ENCODE peak calls at places on chromosome 1, in four cellular contexts. I is HL-60, V is breast epithelium, Q is nephron progenitor cell. Z is an unnamed sample.

GRCh38 chr1:186483561-186483960 is 22.6 kb upstream of the PDC start:
- DNase-seq in I (no peak), Q (no peak), V (no peak), Z (no peak)

GRCh38 chr1:202145325-202146140 is 996 bp upstream of the ARL8A start:
- DNase-seq in V (no peak), I (no peak), Q (no peak), Z (no peak)

GRCh38 chr1:240653030-240653429 is 41.1 kb upstream of the GREM2 start:
- DNase-seq in V (no peak), Q (no peak), I (no peak), Z (no peak)

GRCh38 chr1:208433086-208433485 is 188.9 kb upstream of the PLXNA2 start:
- DNase-seq in I (no peak), V (no peak), Q (no peak), Z (no peak)

GRCh38 chr1:41875487-41875886 is 43.2 kb downstream of the HIVEP3 start:
- DNase-seq in Q (no peak), I (no peak), V (no peak), Z (no peak)

GRCh38 chr1:150764617-150765090 is 924 bp downstream of the CTSS start:
- DNase-seq in V (no peak), I (no peak), Q (no peak), Z (no peak)

GRCh38 chr1:188433428-188433827 is 1604.7 kb downstream of the PLA2G4A start:
- DNase-seq in Q (no peak), I (no peak), V (no peak), Z (no peak)

GRCh38 chr1:12697406-12697805 is 18.5 kb upstream of the AADACL3 start:
- DNase-seq in Q (no peak), I (no peak), V (no peak), Z (no peak)

GRCh38 chr1:30686236-30686635 is 37.1 kb downstream of the MATN1 start:
- DNase-seq in I (no peak), V (no peak), Q (no peak), Z (no peak)

GRCh38 chr1:1111516-1112236 is 4.2 kb downstream of the C1orf159 start:
- DNase-seq in Q (no peak), I (no peak), V (no peak), Z (no peak)

GRCh38 chr1:207659545-207660148 is 14.7 kb downstream of the CR1L start:
- DNase-seq in I (no peak), V (no peak), Q (no peak), Z (no peak)

GRCh38 chr1:1068374-1069060 is 5.6 kb downstream of the RNF223 start:
- DNase-seq in I (no peak), Q (peak), V (peak), Z (no peak)

GRCh38 chr1:56522680-56523079 is 56.7 kb downstream of the PLPP3 start:
- DNase-seq in V (no peak), I (no peak), Q (no peak), Z (no peak)

GRCh38 chr1:43933386-43934278 is at the start of gene ARTN:
- DNase-seq in I (no peak), Q (peak), V (no peak), Z (no peak)

DNA sequence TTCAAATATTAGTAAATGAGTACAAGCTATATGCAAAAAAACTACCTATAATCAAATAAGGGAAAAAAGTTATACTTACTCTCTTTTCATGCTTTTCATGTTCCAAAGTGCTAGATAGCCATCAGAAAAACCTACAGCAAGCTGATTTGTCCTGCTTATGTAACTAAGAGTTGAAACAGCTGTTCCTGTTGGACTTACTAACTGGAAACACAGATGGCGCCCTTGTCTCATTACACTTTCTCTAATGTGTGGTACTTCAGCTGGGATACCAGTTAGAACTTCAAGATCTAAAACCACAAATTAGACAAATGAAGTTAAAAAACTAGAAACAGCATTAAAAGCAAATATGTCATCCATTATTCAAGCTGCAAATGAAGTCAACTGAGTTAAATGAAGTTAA is 24.3 kb downstream of the AHCTF1 start:
- DNase-seq in I (peak), Q (no peak), V (no peak), Z (no peak)
- TF ChIP-seq CTCF in I (no peak), Q (peak), V (no peak), Z (peak)

GRCh38 chr1:109488201-109488600 is 4.5 kb downstream of the ATXN7L2 start:
- DNase-seq in Q (no peak), V (no peak), I (no peak), Z (no peak)
- TF ChIP-seq CTCF in Q (no peak), V (no peak), I (no peak), Z (no peak)

DNA sequence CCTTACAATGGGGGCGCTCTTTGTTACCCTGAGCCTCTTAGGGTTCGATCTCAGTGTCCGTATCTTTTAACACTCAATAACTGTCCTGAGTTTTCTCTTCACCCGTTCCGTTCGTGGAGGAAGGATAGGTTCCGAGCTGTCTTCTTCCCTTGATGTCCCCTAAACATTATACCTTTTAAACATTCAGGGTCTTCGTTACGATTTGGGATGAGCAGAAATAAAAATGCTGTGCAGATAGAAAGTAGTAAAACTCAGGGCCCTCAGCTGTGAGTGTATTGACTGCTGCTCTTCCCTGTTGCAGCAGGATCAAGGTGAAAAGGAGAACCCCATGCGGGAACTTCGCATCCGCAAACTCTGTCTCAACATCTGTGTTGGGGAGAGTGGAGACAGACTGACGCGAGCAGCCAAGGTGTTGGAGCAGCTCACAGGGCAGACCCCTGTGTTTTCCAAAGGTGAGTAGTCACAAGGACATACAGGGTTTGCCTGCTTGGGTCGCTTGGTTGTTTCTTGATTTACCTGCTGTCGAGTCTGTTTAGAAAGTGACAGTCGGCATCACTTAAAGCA is 784 bp downstream of the RPL11 start:
- DNase-seq in Q (no peak), I (no peak), V (no peak), Z (no peak)
- TF ChIP-seq CTCF in Q (no peak), I (no peak), V (no peak), Z (no peak)

DNA sequence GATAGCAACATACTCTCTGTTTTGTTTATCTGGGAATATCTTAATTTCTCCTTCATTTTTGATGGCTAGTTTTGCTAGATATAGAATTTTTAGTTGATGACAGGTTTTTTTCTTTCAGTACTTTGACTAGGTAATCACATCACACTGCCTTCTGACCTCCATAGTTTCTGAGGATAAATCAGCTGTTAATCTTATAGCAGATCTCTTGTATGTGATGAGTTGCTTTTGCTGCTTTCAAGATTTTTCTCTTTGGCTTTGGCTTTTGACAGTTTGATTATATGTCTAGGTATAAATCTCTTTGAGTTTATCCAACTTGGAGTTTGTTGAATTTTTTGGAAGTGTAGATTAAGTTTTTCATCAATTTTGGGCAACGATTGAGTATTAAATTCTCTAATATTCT is 142.6 kb downstream of the ZNF644 start:
- DNase-seq in Q (no peak), V (no peak), I (no peak), Z (no peak)
- TF ChIP-seq CTCF in Q (no peak), V (no peak), I (no peak), Z (no peak)

DNA sequence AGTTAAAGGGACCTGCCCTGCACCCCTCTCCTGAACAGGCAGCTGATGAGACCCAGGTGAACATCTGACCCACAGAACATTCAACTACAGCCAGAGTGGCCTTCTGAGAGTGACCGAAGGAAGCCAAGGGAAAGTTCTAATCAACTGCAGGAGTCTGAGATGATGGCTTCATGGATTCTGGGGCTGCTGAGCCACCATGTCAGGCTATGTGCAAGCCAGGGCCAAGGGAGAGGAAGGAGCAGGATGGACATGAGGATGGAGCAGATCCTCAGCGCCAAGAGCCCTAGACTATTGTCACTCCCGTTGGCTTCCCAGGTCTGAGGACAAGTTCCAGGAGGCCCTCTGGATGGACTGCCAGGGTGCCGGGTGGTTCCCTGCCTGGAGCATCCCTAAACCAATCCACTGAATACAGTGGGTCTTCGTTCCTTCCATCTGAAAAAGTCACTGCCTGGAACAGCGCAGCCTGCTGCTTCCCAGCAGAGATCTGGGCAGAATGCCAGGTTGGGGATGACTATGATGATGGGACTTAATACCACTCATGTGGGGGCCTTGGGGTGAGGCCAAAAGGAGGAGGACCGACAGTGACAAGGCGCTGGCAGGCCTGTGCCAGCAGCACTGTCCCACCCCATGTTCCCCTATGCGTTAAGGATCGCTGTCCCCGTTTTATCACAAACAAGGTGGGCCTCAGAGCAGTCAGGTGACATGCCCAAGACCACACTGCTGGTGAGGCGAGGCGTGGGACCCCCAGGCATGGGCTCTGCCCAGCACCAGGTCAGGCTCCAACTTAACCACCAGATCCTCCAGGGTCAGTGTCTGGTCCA is 19.8 kb downstream of the SPOCD1 start:
- DNase-seq in Q (no peak), V (no peak), I (no peak), Z (no peak)
- TF ChIP-seq CTCF in Q (no peak), V (no peak), I (no peak), Z (no peak)

DNA sequence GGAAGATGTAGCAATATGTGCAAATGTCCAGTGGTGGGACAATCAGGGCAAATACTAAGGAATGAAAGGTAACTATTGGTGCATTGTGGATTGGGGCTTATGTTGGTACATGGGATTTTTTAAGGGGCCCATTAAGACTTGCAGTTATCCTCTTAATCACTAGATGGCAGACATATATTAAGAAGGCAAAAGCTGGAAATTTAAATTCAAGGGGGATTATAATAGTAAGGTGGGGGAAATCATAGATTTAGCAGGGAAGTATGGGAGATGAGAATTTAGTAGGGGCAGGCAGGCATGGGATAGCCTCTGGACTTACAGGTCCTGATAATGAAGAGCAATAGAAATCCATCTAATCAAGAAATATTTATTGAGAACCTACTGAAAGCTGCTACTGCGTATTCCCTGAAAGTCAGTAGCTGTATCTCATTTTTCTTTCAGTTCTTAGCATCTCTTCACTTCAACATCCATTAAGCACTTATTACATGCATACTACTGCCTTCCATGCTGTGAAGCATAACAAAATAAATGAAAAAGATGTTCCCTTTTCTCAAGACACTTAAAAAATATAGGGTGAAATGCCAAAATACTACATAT is 251.8 kb downstream of the CRB1 start:
- DNase-seq in I (no peak), Q (no peak), V (no peak), Z (no peak)
- TF ChIP-seq CTCF in I (peak), Q (peak), V (peak), Z (peak)

DNA sequence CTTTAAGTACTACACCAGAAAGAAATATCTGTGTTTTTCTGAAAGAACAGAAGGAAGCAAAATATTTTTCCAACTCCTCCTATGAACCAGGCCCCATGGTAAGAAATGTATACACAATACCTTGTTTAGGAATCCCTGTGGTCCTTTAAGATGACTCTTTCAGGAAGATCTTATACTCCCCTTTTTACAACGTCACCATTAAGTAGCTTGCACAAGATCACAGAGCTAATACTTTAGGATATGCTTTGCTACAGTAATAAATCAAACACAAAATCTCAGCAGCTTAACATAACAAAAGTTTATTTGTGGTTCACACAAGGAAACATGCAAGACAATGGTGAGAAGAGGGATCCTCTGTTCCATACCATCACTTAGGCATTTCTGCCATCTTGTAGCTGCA is 8.9 kb upstream of the LAMB3 start:
- DNase-seq in I (no peak), V (no peak), Q (no peak), Z (no peak)
- TF ChIP-seq CTCF in I (no peak), V (no peak), Q (no peak), Z (no peak)

Z was measured in neural crest cell.